ENCODE peak calls at places on chromosomes 7 and 10, in six cellular contexts. D is suprapubic skin, B is GM12865, Q is endothelial cell, I is cardiac muscle cell, M is ovary. T is an unnamed sample.

GRCh38 chr7:77651544-77652162 is 44.6 kb upstream of the RSBN1L start:
- DNase-seq in D (no peak), B (peak), Q (peak), I (peak), M (no peak), T (peak)

GRCh38 chr10:30591249-30591670 is 38.3 kb downstream of the LYZL2 start:
- DNase-seq in D (peak), B (peak), Q (peak), I (peak), M (peak), T (peak)

GRCh38 chr10:86078639-86079035 is 288.0 kb downstream of the GRID1 start:
- DNase-seq in D (no peak), B (no peak), Q (no peak), I (no peak), M (no peak), T (no peak)

GRCh38 chr7:82375713-82376112 is 67.9 kb downstream of the CACNA2D1 start:
- DNase-seq in D (no peak), B (no peak), Q (no peak), I (no peak), M (no peak), T (no peak)

GRCh38 chr10:88152720-88153119 is 289.3 kb downstream of the PTEN start:
- DNase-seq in D (no peak), B (peak), Q (no peak), I (no peak), M (no peak), T (peak)

GRCh38 chr7:94022550-94022949 is 18.4 kb upstream of the BET1 start:
- DNase-seq in D (no peak), B (peak), Q (no peak), I (no peak), M (no peak), T (peak)

GRCh38 chr10:112374724-112375541 is 1.0 kb downstream of the ACSL5 start:
- DNase-seq in D (no peak), B (peak), Q (no peak), I (peak), M (no peak), T (peak)

GRCh38 chr7:21338728-21339164 is 89.1 kb upstream of the SP4 start:
- DNase-seq in D (no peak), B (peak), Q (no peak), I (no peak), M (no peak), T (peak)

GRCh38 chr7:6294839-6295238 is 22.4 kb upstream of the CYTH3 start:
- DNase-seq in D (no peak), B (peak), Q (no peak), I (no peak), M (no peak), T (no peak)

GRCh38 chr7:64945481-64945756 is 42.3 kb downstream of the ZNF273 start:
- DNase-seq in D (no peak), B (no peak), Q (no peak), I (no peak), M (no peak), T (no peak)

GRCh38 chr7:64945776-64946175 is 42.7 kb downstream of the ZNF273 start:
- DNase-seq in D (no peak), B (no peak), Q (no peak), I (no peak), M (no peak), T (no peak)

GRCh38 chr7:64951250-64951848 is 39.5 kb downstream of the ZNF117 start:
- DNase-seq in D (no peak), B (peak), Q (no peak), I (peak), M (no peak), T (no peak)

GRCh38 chr7:64947252-64948000 is 43.4 kb downstream of the ZNF117 start:
- DNase-seq in D (no peak), B (no peak), Q (peak), I (peak), M (no peak), T (no peak)

GRCh38 chr7:64946772-64947171 is 43.7 kb downstream of the ZNF273 start:
- DNase-seq in D (no peak), B (no peak), Q (peak), I (no peak), M (no peak), T (peak)
- TF ChIP-seq CTCF in D (peak), B (no peak), Q (no peak), I (peak), M (no peak), T (peak)

GRCh38 chr10:25934673-25935139 is 677 bp downstream of the MYO3A start:
- DNase-seq in D (no peak), B (peak), Q (peak), I (peak), M (no peak), T (peak)
- TF ChIP-seq CTCF in D (peak), B (no peak), Q (peak), I (peak), M (no peak), T (peak)

DNA sequence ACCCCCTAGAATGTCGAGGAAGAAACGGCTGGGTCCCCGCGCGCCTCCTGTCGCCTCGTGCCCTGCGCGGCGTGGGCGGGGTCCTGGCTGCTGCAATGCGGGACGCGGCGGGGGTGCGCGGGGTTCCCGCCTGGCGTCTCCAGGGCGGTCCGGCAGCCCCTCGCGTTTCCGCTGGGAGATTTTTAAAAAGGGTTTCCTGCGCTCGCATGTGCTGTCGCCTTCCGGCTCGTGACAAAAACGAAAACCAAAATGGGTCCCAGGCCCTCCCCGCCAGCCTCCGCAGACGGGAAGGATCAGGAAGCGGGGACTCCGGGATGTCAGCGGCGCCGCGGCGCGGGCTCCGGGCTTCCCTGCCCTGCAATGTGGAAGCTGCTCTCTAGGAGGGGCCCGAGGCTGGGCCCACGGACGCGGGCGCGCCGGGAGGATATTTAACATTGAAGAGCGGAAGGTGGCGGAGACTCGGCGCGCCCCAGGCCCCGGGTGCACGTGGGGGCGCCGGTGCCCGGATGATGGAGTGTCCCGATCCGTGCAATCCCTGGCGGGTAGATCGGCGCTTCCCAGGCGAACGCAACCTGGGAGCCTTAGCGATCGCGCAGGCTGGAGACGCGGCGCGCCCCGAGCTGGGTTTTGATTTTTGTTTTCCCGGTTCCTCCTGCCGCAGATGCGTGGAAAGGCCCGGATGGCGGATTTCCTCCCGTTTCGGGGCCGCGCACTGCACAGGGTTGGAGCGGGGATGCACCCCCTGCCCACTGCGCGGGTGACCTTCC is 1.0 kb downstream of the PFKP start:
- DNase-seq in D (no peak), B (peak), Q (peak), I (peak), M (peak), T (peak)
- TF ChIP-seq CTCF in D (peak), B (no peak), Q (peak), I (peak), M (no peak), T (no peak)

GRCh38 chr7:2516194-2516555 is 3.4 kb upstream of the LFNG start:
- DNase-seq in D (no peak), B (no peak), Q (no peak), I (no peak), M (no peak), T (no peak)

GRCh38 chr7:2517678-2518077 is 1.9 kb upstream of the LFNG start:
- DNase-seq in D (no peak), B (no peak), Q (no peak), I (no peak), M (no peak), T (no peak)

GRCh38 chr7:2515424-2516193 is 4.0 kb upstream of the LFNG start:
- DNase-seq in D (no peak), B (no peak), Q (no peak), I (no peak), M (no peak), T (no peak)

GRCh38 chr7:2518101-2518500 is 1.5 kb upstream of the LFNG start:
- DNase-seq in D (no peak), B (no peak), Q (no peak), I (no peak), M (no peak), T (peak)

GRCh38 chr7:2517004-2517403 is 2.6 kb upstream of the LFNG start:
- DNase-seq in D (no peak), B (no peak), Q (no peak), I (no peak), M (no peak), T (no peak)
- TF ChIP-seq CTCF in D (no peak), B (no peak), Q (no peak), I (peak), M (no peak), T (no peak)

DNA sequence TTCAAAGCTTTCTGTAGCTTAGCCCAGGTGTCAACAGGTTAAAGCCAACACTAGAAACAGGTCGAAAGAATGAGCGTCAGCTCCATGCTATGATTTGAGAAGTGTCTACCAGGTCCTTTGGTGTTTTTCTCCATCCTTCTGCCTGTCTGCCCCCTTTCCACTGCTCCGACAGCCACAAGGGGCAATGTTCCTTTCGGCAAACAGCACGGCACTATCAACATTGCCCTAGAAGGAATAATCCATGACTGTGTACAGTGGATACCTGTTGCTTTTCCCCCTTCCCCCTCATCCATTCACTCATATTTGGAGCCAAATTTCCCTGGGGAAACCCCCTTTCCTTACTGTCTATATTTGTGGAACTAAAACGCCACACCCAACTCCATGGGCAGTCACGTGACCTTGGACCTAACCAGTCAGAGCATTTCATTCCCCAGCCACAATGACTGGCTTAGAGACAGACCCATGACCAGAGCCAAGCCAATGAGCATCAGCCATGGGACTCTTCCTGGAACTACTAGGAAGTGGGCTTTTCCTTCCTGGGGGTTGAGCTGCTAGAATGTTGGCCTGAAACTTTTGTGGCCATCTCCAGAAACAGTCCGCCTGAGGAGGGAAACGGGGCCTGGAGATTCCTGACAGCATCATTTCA is 51.5 kb downstream of the AFAP1L2 start:
- DNase-seq in D (no peak), B (peak), Q (no peak), I (no peak), M (no peak), T (no peak)
- TF ChIP-seq CTCF in D (no peak), B (no peak), Q (no peak), I (no peak), M (no peak), T (no peak)